ENCODE peak calls at places on chromosomes 12 and 14, in six cellular contexts. One of them, this sample, is unnamed.

GRCh38 chr14:48665077-48665784 is 920.9 kb downstream of the RPS29 start:
- DNase-seq in head of caudate nucleus: no peak
- DNase-seq in cerebellar cortex: no peak
- DNase-seq in cardiac septum: no peak
- DNase-seq in germinal center: no peak
- DNase-seq in ACHN: no peak
- DNase-seq in this sample: no peak

GRCh38 chr12:102144221-102144620 is 24.2 kb downstream of the PARPBP start:
- DNase-seq in cerebellar cortex: no peak
- DNase-seq in ACHN: no peak
- DNase-seq in head of caudate nucleus: no peak
- DNase-seq in cardiac septum: no peak
- DNase-seq in germinal center: no peak
- DNase-seq in this sample: no peak

GRCh38 chr14:71619472-71619871 is 312.8 kb upstream of the RGS6 start:
- DNase-seq in germinal center: no peak
- DNase-seq in head of caudate nucleus: no peak
- DNase-seq in cardiac septum: no peak
- DNase-seq in ACHN: no peak
- DNase-seq in cerebellar cortex: no peak
- DNase-seq in this sample: no peak

GRCh38 chr12:105363890-105364289 is 33.4 kb downstream of the C12orf75 start:
- DNase-seq in cardiac septum: no peak
- DNase-seq in head of caudate nucleus: no peak
- DNase-seq in ACHN: no peak
- DNase-seq in germinal center: no peak
- DNase-seq in cerebellar cortex: no peak
- DNase-seq in this sample: no peak

GRCh38 chr12:116143883-116144266 is 133.6 kb downstream of the MED13L start:
- DNase-seq in germinal center: no peak
- DNase-seq in cerebellar cortex: no peak
- DNase-seq in head of caudate nucleus: no peak
- DNase-seq in ACHN: peak; percentile 62
- DNase-seq in cardiac septum: no peak
- DNase-seq in this sample: no peak

GRCh38 chr12:15770581-15770980 is 18.6 kb downstream of the EPS8 start:
- DNase-seq in head of caudate nucleus: no peak
- DNase-seq in cerebellar cortex: no peak
- DNase-seq in germinal center: no peak
- DNase-seq in cardiac septum: no peak
- DNase-seq in ACHN: no peak
- DNase-seq in this sample: no peak

GRCh38 chr14:49868720-49869114 is 16.1 kb upstream of the NEMF start:
- DNase-seq in head of caudate nucleus: no peak
- DNase-seq in ACHN: no peak
- DNase-seq in cardiac septum: no peak
- DNase-seq in germinal center: no peak
- DNase-seq in cerebellar cortex: no peak
- DNase-seq in this sample: no peak

GRCh38 chr12:9064201-9064814 is 51.4 kb downstream of the A2M start:
- DNase-seq in ACHN: peak; percentile 71
- DNase-seq in cardiac septum: no peak
- DNase-seq in head of caudate nucleus: peak; percentile 78
- DNase-seq in germinal center: peak; percentile 46
- DNase-seq in cerebellar cortex: peak; percentile 38
- DNase-seq in this sample: peak; percentile 90

GRCh38 chr12:58364389-58365086 is 423.2 kb downstream of the ATP23 start:
- DNase-seq in germinal center: no peak
- DNase-seq in ACHN: peak; percentile 100
- DNase-seq in cerebellar cortex: no peak
- DNase-seq in head of caudate nucleus: no peak
- DNase-seq in cardiac septum: no peak
- DNase-seq in this sample: no peak

GRCh38 chr12:117855165-117855564 is 113.6 kb downstream of the KSR2 start:
- DNase-seq in germinal center: no peak
- DNase-seq in cerebellar cortex: no peak
- DNase-seq in ACHN: no peak
- DNase-seq in head of caudate nucleus: no peak
- DNase-seq in cardiac septum: no peak
- DNase-seq in this sample: no peak

GRCh38 chr12:6116481-6117021 is 7.9 kb downstream of the VWF start:
- DNase-seq in cardiac septum: no peak
- DNase-seq in cerebellar cortex: no peak
- DNase-seq in ACHN: no peak
- DNase-seq in germinal center: no peak
- DNase-seq in head of caudate nucleus: no peak
- DNase-seq in this sample: no peak

GRCh38 chr14:69246331-69246730 is 13.6 kb upstream of the GALNT16 start:
- DNase-seq in germinal center: no peak
- DNase-seq in cerebellar cortex: no peak
- DNase-seq in ACHN: no peak
- DNase-seq in head of caudate nucleus: no peak
- DNase-seq in cardiac septum: no peak
- DNase-seq in this sample: no peak

GRCh38 chr14:99571303-99571986 is 32.6 kb downstream of the CCDC85C start:
- DNase-seq in ACHN: no peak
- DNase-seq in germinal center: no peak
- DNase-seq in head of caudate nucleus: no peak
- DNase-seq in cerebellar cortex: no peak
- DNase-seq in cardiac septum: no peak
- DNase-seq in this sample: no peak

GRCh38 chr14:78950654-78951053 is 780.5 kb downstream of the NRXN3 start:
- DNase-seq in head of caudate nucleus: no peak
- DNase-seq in germinal center: no peak
- DNase-seq in cerebellar cortex: no peak
- DNase-seq in ACHN: no peak
- DNase-seq in cardiac septum: no peak
- DNase-seq in this sample: no peak

GRCh38 chr12:109679716-109680520 is 33.7 kb upstream of the FAM222A start:
- DNase-seq in germinal center: no peak
- DNase-seq in ACHN: no peak
- DNase-seq in head of caudate nucleus: no peak
- DNase-seq in cerebellar cortex: peak; percentile 44
- DNase-seq in cardiac septum: no peak
- DNase-seq in this sample: no peak

GRCh38 chr12:76085159-76085868 is 829 bp upstream of the NAP1L1 start:
- DNase-seq in ACHN: peak; percentile 58
- DNase-seq in cerebellar cortex: peak; percentile 49
- DNase-seq in germinal center: no peak
- DNase-seq in head of caudate nucleus: peak; percentile 11
- DNase-seq in cardiac septum: no peak
- DNase-seq in this sample: peak; percentile 37

GRCh38 chr14:23183479-23183878 is at the start of gene SLC7A8:
- DNase-seq in ACHN: no peak
- DNase-seq in cerebellar cortex: peak; percentile 91
- DNase-seq in germinal center: peak; percentile 52
- DNase-seq in cardiac septum: no peak
- DNase-seq in head of caudate nucleus: peak; percentile 78
- DNase-seq in this sample: peak; percentile 79

GRCh38 chr12:102811125-102811737 is 105.8 kb downstream of the PAH start:
- DNase-seq in cardiac septum: no peak
- DNase-seq in cerebellar cortex: peak; percentile 25
- DNase-seq in ACHN: peak; percentile 51
- DNase-seq in germinal center: no peak
- DNase-seq in head of caudate nucleus: no peak
- DNase-seq in this sample: peak; percentile 15

GRCh38 chr12:121581681-121582439 is 1.0 kb upstream of the KDM2B start:
- DNase-seq in cerebellar cortex: peak; percentile 74
- DNase-seq in head of caudate nucleus: no peak
- DNase-seq in germinal center: peak; percentile 30
- DNase-seq in ACHN: no peak
- DNase-seq in cardiac septum: no peak
- DNase-seq in this sample: peak; percentile 69

GRCh38 chr12:40325349-40325960 is 100.7 kb downstream of the LRRK2 start:
- DNase-seq in germinal center: peak; percentile 51
- DNase-seq in head of caudate nucleus: no peak
- DNase-seq in cardiac septum: no peak
- DNase-seq in cerebellar cortex: peak; percentile 68
- DNase-seq in ACHN: peak; percentile 88
- DNase-seq in this sample: peak; percentile 54

GRCh38 chr14:37417151-37417550 is 177.9 kb downstream of the FOXA1 start:
- DNase-seq in cardiac septum: no peak
- DNase-seq in ACHN: no peak
- DNase-seq in cerebellar cortex: no peak
- DNase-seq in germinal center: no peak
- DNase-seq in head of caudate nucleus: no peak
- DNase-seq in this sample: no peak

GRCh38 chr12:88574278-88574677 is 6.0 kb downstream of the KITLG start:
- DNase-seq in head of caudate nucleus: no peak
- DNase-seq in cardiac septum: no peak
- DNase-seq in germinal center: no peak
- DNase-seq in ACHN: peak; percentile 40
- DNase-seq in cerebellar cortex: no peak
- DNase-seq in this sample: no peak

GRCh38 chr14:61659582-61659981 is 35.7 kb upstream of the HIF1A start:
- DNase-seq in ACHN: no peak
- DNase-seq in head of caudate nucleus: no peak
- DNase-seq in cardiac septum: no peak
- DNase-seq in cerebellar cortex: no peak
- DNase-seq in germinal center: no peak
- DNase-seq in this sample: no peak

GRCh38 chr12:76643438-76643837 is 83.9 kb upstream of the OSBPL8 start:
- DNase-seq in ACHN: no peak
- DNase-seq in cardiac septum: no peak
- DNase-seq in cerebellar cortex: no peak
- DNase-seq in head of caudate nucleus: no peak
- DNase-seq in germinal center: no peak
- DNase-seq in this sample: no peak

GRCh38 chr14:24262821-24263733 is at the start of gene TGM1:
- DNase-seq in ACHN: no peak
- DNase-seq in head of caudate nucleus: no peak
- DNase-seq in cardiac septum: no peak
- DNase-seq in germinal center: no peak
- DNase-seq in cerebellar cortex: no peak
- DNase-seq in this sample: no peak

GRCh38 chr14:56027916-56028637 is 90.1 kb upstream of the PELI2 start:
- DNase-seq in cardiac septum: no peak
- DNase-seq in head of caudate nucleus: no peak
- DNase-seq in ACHN: no peak
- DNase-seq in cerebellar cortex: no peak
- DNase-seq in germinal center: no peak
- DNase-seq in this sample: no peak

GRCh38 chr12:55658212-55658611 is 21.5 kb downstream of the OR10P1 start:
- DNase-seq in cerebellar cortex: no peak
- DNase-seq in ACHN: no peak
- DNase-seq in cardiac septum: no peak
- DNase-seq in head of caudate nucleus: no peak
- DNase-seq in germinal center: no peak
- DNase-seq in this sample: no peak

GRCh38 chr14:92920001-92920400 is 2.9 kb upstream of the CHGA start:
- DNase-seq in germinal center: no peak
- DNase-seq in cerebellar cortex: no peak
- DNase-seq in cardiac septum: no peak
- DNase-seq in ACHN: no peak
- DNase-seq in head of caudate nucleus: no peak
- DNase-seq in this sample: no peak

GRCh38 chr12:117685115-117685926 is 283.5 kb downstream of the KSR2 start:
- DNase-seq in cerebellar cortex: no peak
- DNase-seq in germinal center: no peak
- DNase-seq in head of caudate nucleus: no peak
- DNase-seq in ACHN: peak; percentile 100
- DNase-seq in cardiac septum: peak; percentile 49
- DNase-seq in this sample: no peak

This sample was measured in Ammon's horn.